ENCODE peak calls at places on chromosome 21, in seven cellular contexts. One of them, this sample, is unnamed. For H3K36me3 and H3K9me3, the result is how much of the 10 kb centered on the place peaks cover.

GRCh38 chr21:37005548-37006242 is 807 bp upstream of the RIPPLY3 start:
- DNase-seq in SK-N-SH: no peak
- DNase-seq in GM23248: no peak
- DNase-seq in mesenchymal stem cell: no peak
- DNase-seq in effector memory CD4-positive, alpha-beta T cell: no peak
- DNase-seq in SJSA1: no peak
- DNase-seq in upper lobe of right lung: no peak
- DNase-seq in this sample: no peak

GRCh38 chr21:19853709-19854575 is 1144.3 kb upstream of the NCAM2 start:
- DNase-seq in SK-N-SH: no peak
- DNase-seq in GM23248: no peak
- DNase-seq in mesenchymal stem cell: no peak
- DNase-seq in effector memory CD4-positive, alpha-beta T cell: no peak
- DNase-seq in SJSA1: no peak
- DNase-seq in upper lobe of right lung: peak
- DNase-seq in this sample: no peak

GRCh38 chr21:37536616-37537278 is 170.2 kb downstream of the DYRK1A start:
- DNase-seq in SK-N-SH: no peak
- DNase-seq in GM23248: no peak
- DNase-seq in mesenchymal stem cell: no peak
- DNase-seq in effector memory CD4-positive, alpha-beta T cell: no peak
- DNase-seq in SJSA1: no peak
- DNase-seq in upper lobe of right lung: no peak
- DNase-seq in this sample: no peak

GRCh38 chr21:43829575-43830119 is 35.4 kb upstream of the AGPAT3 start:
- DNase-seq in SK-N-SH: peak
- DNase-seq in GM23248: no peak
- DNase-seq in mesenchymal stem cell: no peak
- DNase-seq in effector memory CD4-positive, alpha-beta T cell: no peak
- DNase-seq in SJSA1: peak
- DNase-seq in upper lobe of right lung: no peak
- DNase-seq in this sample: no peak

GRCh38 chr21:45511661-45512431 is 30.4 kb downstream of the SLC19A1 start:
- DNase-seq in SK-N-SH: no peak
- DNase-seq in GM23248: no peak
- DNase-seq in mesenchymal stem cell: no peak
- DNase-seq in effector memory CD4-positive, alpha-beta T cell: no peak
- DNase-seq in SJSA1: no peak
- DNase-seq in upper lobe of right lung: peak
- DNase-seq in this sample: no peak

GRCh38 chr21:44413566-44414290 is 41.6 kb upstream of the LRRC3 start:
- DNase-seq in SK-N-SH: no peak
- DNase-seq in GM23248: no peak
- DNase-seq in mesenchymal stem cell: no peak
- DNase-seq in effector memory CD4-positive, alpha-beta T cell: no peak
- DNase-seq in SJSA1: no peak
- DNase-seq in upper lobe of right lung: peak
- DNase-seq in this sample: no peak

GRCh38 chr21:42840411-42841155 is 38.8 kb downstream of the WDR4 start:
- DNase-seq in SK-N-SH: no peak
- DNase-seq in GM23248: no peak
- DNase-seq in mesenchymal stem cell: no peak
- DNase-seq in effector memory CD4-positive, alpha-beta T cell: no peak
- DNase-seq in SJSA1: no peak
- DNase-seq in upper lobe of right lung: peak
- DNase-seq in this sample: no peak

GRCh38 chr21:45409466-45410150 is 4.6 kb downstream of the COL18A1 start:
- DNase-seq in SK-N-SH: peak
- DNase-seq in GM23248: no peak
- DNase-seq in mesenchymal stem cell: no peak
- DNase-seq in effector memory CD4-positive, alpha-beta T cell: no peak
- DNase-seq in SJSA1: no peak
- DNase-seq in upper lobe of right lung: no peak
- DNase-seq in this sample: no peak

GRCh38 chr21:27152996-27153395 is 186.1 kb upstream of the ADAMTS5 start:
- DNase-seq in SK-N-SH: no peak
- DNase-seq in GM23248: peak
- DNase-seq in mesenchymal stem cell: no peak
- DNase-seq in effector memory CD4-positive, alpha-beta T cell: no peak
- DNase-seq in SJSA1: no peak
- DNase-seq in upper lobe of right lung: no peak
- DNase-seq in this sample: no peak

GRCh38 chr21:37367758-37368535 is 1.4 kb downstream of the DYRK1A start:
- DNase-seq in SK-N-SH: peak
- DNase-seq in GM23248: peak
- DNase-seq in mesenchymal stem cell: peak
- DNase-seq in effector memory CD4-positive, alpha-beta T cell: no peak
- DNase-seq in SJSA1: peak
- DNase-seq in upper lobe of right lung: peak
- DNase-seq in this sample: peak

GRCh38 chr21:36478207-36478701 is 1.7 kb downstream of the CLDN14 start:
- DNase-seq in SK-N-SH: no peak
- DNase-seq in GM23248: peak
- DNase-seq in mesenchymal stem cell: peak
- DNase-seq in effector memory CD4-positive, alpha-beta T cell: no peak
- DNase-seq in SJSA1: peak
- DNase-seq in upper lobe of right lung: no peak
- DNase-seq in this sample: peak

GRCh38 chr21:46253610-46254124 is 25.1 kb upstream of the LSS start:
- DNase-seq in SK-N-SH: no peak
- DNase-seq in GM23248: peak
- DNase-seq in mesenchymal stem cell: peak
- DNase-seq in effector memory CD4-positive, alpha-beta T cell: peak
- DNase-seq in SJSA1: no peak
- DNase-seq in upper lobe of right lung: peak
- DNase-seq in this sample: no peak

GRCh38 chr21:36744560-36745231 is 45.8 kb downstream of the SIM2 start:
- DNase-seq in SK-N-SH: peak
- DNase-seq in GM23248: no peak
- DNase-seq in mesenchymal stem cell: no peak
- DNase-seq in effector memory CD4-positive, alpha-beta T cell: no peak
- DNase-seq in SJSA1: no peak
- DNase-seq in upper lobe of right lung: peak
- DNase-seq in this sample: no peak

GRCh38 chr21:36489103-36489785 is 9.3 kb upstream of the CLDN14 start:
- DNase-seq in SK-N-SH: no peak
- DNase-seq in GM23248: no peak
- DNase-seq in mesenchymal stem cell: no peak
- DNase-seq in effector memory CD4-positive, alpha-beta T cell: no peak
- DNase-seq in SJSA1: no peak
- DNase-seq in upper lobe of right lung: no peak
- DNase-seq in this sample: no peak

GRCh38 chr21:30463713-30464112 is 16.5 kb downstream of the KRTAP19-1 start:
- DNase-seq in SK-N-SH: peak
- DNase-seq in GM23248: no peak
- DNase-seq in mesenchymal stem cell: no peak
- DNase-seq in effector memory CD4-positive, alpha-beta T cell: no peak
- DNase-seq in SJSA1: no peak
- DNase-seq in upper lobe of right lung: no peak
- DNase-seq in this sample: no peak

GRCh38 chr21:42980959-42981523 is 6.7 kb downstream of the PKNOX1 start:
- DNase-seq in SK-N-SH: no peak
- DNase-seq in GM23248: no peak
- DNase-seq in mesenchymal stem cell: no peak
- DNase-seq in effector memory CD4-positive, alpha-beta T cell: no peak
- DNase-seq in SJSA1: no peak
- DNase-seq in upper lobe of right lung: no peak
- DNase-seq in this sample: no peak

GRCh38 chr21:45073301-45074047 is 906 bp upstream of the ADARB1 start:
- DNase-seq in SK-N-SH: peak
- DNase-seq in GM23248: no peak
- DNase-seq in mesenchymal stem cell: peak
- DNase-seq in effector memory CD4-positive, alpha-beta T cell: no peak
- DNase-seq in SJSA1: peak
- DNase-seq in upper lobe of right lung: peak
- DNase-seq in this sample: no peak

GRCh38 chr21:37061926-37062591 is 10.8 kb downstream of the PIGP start:
- DNase-seq in SK-N-SH: no peak
- DNase-seq in GM23248: peak
- DNase-seq in mesenchymal stem cell: peak
- DNase-seq in effector memory CD4-positive, alpha-beta T cell: no peak
- DNase-seq in SJSA1: peak
- DNase-seq in upper lobe of right lung: no peak
- DNase-seq in this sample: no peak

GRCh38 chr21:23475518-23476189 is 2131.6 kb downstream of the MRPL39 start:
- DNase-seq in SK-N-SH: peak
- DNase-seq in GM23248: no peak
- DNase-seq in mesenchymal stem cell: no peak
- DNase-seq in effector memory CD4-positive, alpha-beta T cell: no peak
- DNase-seq in SJSA1: no peak
- DNase-seq in upper lobe of right lung: no peak
- DNase-seq in this sample: no peak

GRCh38 chr21:24179110-24179509 is 1428.2 kb downstream of the MRPL39 start:
- DNase-seq in SK-N-SH: no peak
- DNase-seq in GM23248: no peak
- DNase-seq in mesenchymal stem cell: no peak
- DNase-seq in effector memory CD4-positive, alpha-beta T cell: no peak
- DNase-seq in SJSA1: no peak
- DNase-seq in upper lobe of right lung: no peak
- DNase-seq in this sample: no peak

GRCh38 chr21:41169701-41170100 is 1.7 kb downstream of the BACE2 start:
- DNase-seq in SK-N-SH: no peak
- DNase-seq in GM23248: peak
- DNase-seq in mesenchymal stem cell: no peak
- DNase-seq in effector memory CD4-positive, alpha-beta T cell: no peak
- DNase-seq in SJSA1: no peak
- DNase-seq in upper lobe of right lung: no peak
- DNase-seq in this sample: no peak
- H3K4me3 ChIP-seq in SK-N-SH: no peak
- H3K4me3 ChIP-seq in GM23248: peak
- H3K4me3 ChIP-seq in mesenchymal stem cell: no peak
- H3K4me3 ChIP-seq in effector memory CD4-positive, alpha-beta T cell: no peak
- H3K4me3 ChIP-seq in SJSA1: no peak
- H3K4me3 ChIP-seq in upper lobe of right lung: no peak
- H3K4me3 ChIP-seq in this sample: peak

GRCh38 chr21:34865922-34866271 is 183.2 kb downstream of the RUNX1 start:
- DNase-seq in SK-N-SH: no peak
- DNase-seq in GM23248: no peak
- DNase-seq in mesenchymal stem cell: peak
- DNase-seq in effector memory CD4-positive, alpha-beta T cell: no peak
- DNase-seq in SJSA1: peak
- DNase-seq in upper lobe of right lung: no peak
- DNase-seq in this sample: no peak

GRCh38 chr21:34870246-34870645 is 178.9 kb downstream of the RUNX1 start:
- DNase-seq in SK-N-SH: no peak
- DNase-seq in GM23248: no peak
- DNase-seq in mesenchymal stem cell: no peak
- DNase-seq in effector memory CD4-positive, alpha-beta T cell: no peak
- DNase-seq in SJSA1: no peak
- DNase-seq in upper lobe of right lung: no peak
- DNase-seq in this sample: no peak

GRCh38 chr21:34864370-34865209 is 184.5 kb downstream of the RUNX1 start:
- DNase-seq in SK-N-SH: no peak
- DNase-seq in GM23248: no peak
- DNase-seq in mesenchymal stem cell: no peak
- DNase-seq in effector memory CD4-positive, alpha-beta T cell: no peak
- DNase-seq in SJSA1: no peak
- DNase-seq in upper lobe of right lung: no peak
- DNase-seq in this sample: no peak

GRCh38 chr21:34869541-34869940 is 179.6 kb downstream of the RUNX1 start:
- DNase-seq in SK-N-SH: no peak
- DNase-seq in GM23248: peak
- DNase-seq in mesenchymal stem cell: no peak
- DNase-seq in effector memory CD4-positive, alpha-beta T cell: no peak
- DNase-seq in SJSA1: no peak
- DNase-seq in upper lobe of right lung: no peak
- DNase-seq in this sample: no peak

GRCh38 chr21:34867785-34868184 is 181.3 kb downstream of the RUNX1 start:
- DNase-seq in SK-N-SH: no peak
- DNase-seq in GM23248: no peak
- DNase-seq in mesenchymal stem cell: no peak
- DNase-seq in effector memory CD4-positive, alpha-beta T cell: no peak
- DNase-seq in SJSA1: no peak
- DNase-seq in upper lobe of right lung: no peak
- DNase-seq in this sample: no peak
- H3K36me3 ChIP-seq in SK-N-SH: half or more
- H3K36me3 ChIP-seq in GM23248: half or more
- H3K36me3 ChIP-seq in mesenchymal stem cell: half or more
- H3K36me3 ChIP-seq in effector memory CD4-positive, alpha-beta T cell: half or more
- H3K36me3 ChIP-seq in SJSA1: half or more
- H3K36me3 ChIP-seq in upper lobe of right lung: half or more
- H3K36me3 ChIP-seq in this sample: half or more

GRCh38 chr21:15144026-15144425 is 79.2 kb upstream of the NRIP1 start:
- DNase-seq in SK-N-SH: no peak
- DNase-seq in GM23248: no peak
- DNase-seq in mesenchymal stem cell: no peak
- DNase-seq in effector memory CD4-positive, alpha-beta T cell: no peak
- DNase-seq in SJSA1: no peak
- DNase-seq in upper lobe of right lung: no peak
- DNase-seq in this sample: peak
- H3K9me3 ChIP-seq in SK-N-SH: under half
- H3K9me3 ChIP-seq in GM23248: under half
- H3K9me3 ChIP-seq in mesenchymal stem cell: under half
- H3K9me3 ChIP-seq in effector memory CD4-positive, alpha-beta T cell: under half
- H3K9me3 ChIP-seq in SJSA1: under half
- H3K9me3 ChIP-seq in upper lobe of right lung: under half
- H3K9me3 ChIP-seq in this sample: under half

GRCh38 chr21:31556662-31557061 is 102.8 kb upstream of the SOD1 start:
- DNase-seq in SK-N-SH: no peak
- DNase-seq in GM23248: no peak
- DNase-seq in mesenchymal stem cell: no peak
- DNase-seq in effector memory CD4-positive, alpha-beta T cell: no peak
- DNase-seq in SJSA1: no peak
- DNase-seq in upper lobe of right lung: no peak
- DNase-seq in this sample: no peak

GRCh38 chr21:31554511-31555022 is 104.9 kb upstream of the SOD1 start:
- DNase-seq in SK-N-SH: no peak
- DNase-seq in GM23248: peak
- DNase-seq in mesenchymal stem cell: peak
- DNase-seq in effector memory CD4-positive, alpha-beta T cell: no peak
- DNase-seq in SJSA1: peak
- DNase-seq in upper lobe of right lung: peak
- DNase-seq in this sample: peak

GRCh38 chr21:31553926-31554325 is 105.6 kb upstream of the SOD1 start:
- DNase-seq in SK-N-SH: no peak
- DNase-seq in GM23248: no peak
- DNase-seq in mesenchymal stem cell: no peak
- DNase-seq in effector memory CD4-positive, alpha-beta T cell: no peak
- DNase-seq in SJSA1: no peak
- DNase-seq in upper lobe of right lung: no peak
- DNase-seq in this sample: no peak

GRCh38 chr21:31557421-31557955 is 102.0 kb upstream of the SOD1 start:
- DNase-seq in SK-N-SH: peak
- DNase-seq in GM23248: no peak
- DNase-seq in mesenchymal stem cell: no peak
- DNase-seq in effector memory CD4-positive, alpha-beta T cell: no peak
- DNase-seq in SJSA1: no peak
- DNase-seq in upper lobe of right lung: peak
- DNase-seq in this sample: peak

DNA sequence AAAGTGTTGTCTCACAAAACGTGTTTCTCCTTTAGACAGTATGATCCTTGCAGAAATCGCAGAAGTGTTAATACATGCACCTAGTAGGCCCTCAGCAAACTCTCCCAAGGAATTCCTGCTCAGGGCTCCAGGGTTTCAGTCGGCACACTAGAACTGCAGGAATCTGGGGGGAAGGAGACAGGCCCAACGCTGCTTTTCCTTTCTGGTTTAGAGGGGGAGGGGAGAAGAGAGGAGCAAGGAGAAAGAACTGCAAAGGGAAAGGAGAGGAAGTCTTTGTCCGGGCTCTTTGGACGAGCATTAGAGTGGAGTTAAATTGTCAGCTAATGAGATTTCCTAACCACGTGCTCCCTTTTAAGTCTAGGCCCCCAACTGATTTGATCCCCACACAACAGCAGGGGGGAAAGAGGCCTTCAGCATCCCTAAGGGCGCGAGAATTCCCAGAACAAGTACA is 103.7 kb upstream of the SOD1 start:
- DNase-seq in SK-N-SH: no peak
- DNase-seq in GM23248: no peak
- DNase-seq in mesenchymal stem cell: no peak
- DNase-seq in effector memory CD4-positive, alpha-beta T cell: no peak
- DNase-seq in SJSA1: no peak
- DNase-seq in upper lobe of right lung: peak
- DNase-seq in this sample: no peak
- H3K4me3 ChIP-seq in SK-N-SH: no peak
- H3K4me3 ChIP-seq in GM23248: no peak
- H3K4me3 ChIP-seq in mesenchymal stem cell: no peak
- H3K4me3 ChIP-seq in effector memory CD4-positive, alpha-beta T cell: no peak
- H3K4me3 ChIP-seq in SJSA1: no peak
- H3K4me3 ChIP-seq in upper lobe of right lung: no peak
- H3K4me3 ChIP-seq in this sample: no peak

This sample was measured in MG63.